ENCODE peak calls at places on chromosomes 4 and X, in eight cellular contexts. O, A, B, I, G, E, L and F are unnamed samples.

GRCh38 chr4:128271551-128271950 is 16.1 kb downstream of the PGRMC2 start:
- DNase-seq in O (no peak), A (no peak), B (no peak), I (no peak), G (no peak), E (no peak), L (no peak), F (no peak)

GRCh38 chrX:154731881-154732280 is 19.0 kb downstream of the GAB3 start:
- DNase-seq in O (no peak), A (no peak), B (no peak), I (no peak), G (no peak), E (no peak), L (no peak), F (peak)

GRCh38 chr4:38663021-38663800 is 788 bp upstream of the KLF3 start:
- DNase-seq in O (peak), A (peak), B (peak), I (peak), G (no peak), E (no peak), L (no peak), F (no peak)

GRCh38 chrX:13967636-13968035 is 62.1 kb downstream of the GEMIN8 start:
- DNase-seq in O (no peak), A (no peak), B (no peak), I (no peak), G (no peak), E (no peak), L (no peak), F (no peak)

GRCh38 chr4:81635747-81636146 is 164.0 kb upstream of the RASGEF1B start:
- DNase-seq in O (no peak), A (no peak), B (no peak), I (no peak), G (no peak), E (no peak), L (no peak), F (peak)

GRCh38 chr4:145179201-145179860 is 1.1 kb downstream of the OTUD4 start:
- DNase-seq in O (peak), A (peak), B (peak), I (peak), G (peak), E (peak), L (peak), F (peak)

GRCh38 chrX:30875957-30876356 is 13.1 kb downstream of the TAB3 start:
- DNase-seq in O (no peak), A (peak), B (no peak), I (peak), G (no peak), E (no peak), L (no peak), F (peak)

GRCh38 chr4:37389967-37390580 is 145.5 kb downstream of the NWD2 start:
- DNase-seq in O (no peak), A (peak), B (peak), I (peak), G (no peak), E (no peak), L (no peak), F (peak)